ENCODE peak calls at places on chromosomes 1 and 21, in four cellular contexts. One of them, this sample, is unnamed.

GRCh38 chr1:229952135-229952534 is 114.9 kb upstream of the GALNT2 start:
- DNase-seq in HCT116: no peak
- DNase-seq in K562: no peak
- DNase-seq in HepG2: no peak
- DNase-seq in this sample: no peak

GRCh38 chr1:19113362-19114092 is 96.5 kb downstream of the UBR4 start:
- DNase-seq in HCT116: peak; percentile 33
- DNase-seq in K562: peak; percentile 82
- DNase-seq in HepG2: peak; percentile 46
- DNase-seq in this sample: peak; percentile 48

GRCh38 chr1:43272576-43273571 is 3.1 kb downstream of the TMEM125 start:
- DNase-seq in HCT116: no peak
- DNase-seq in K562: no peak
- DNase-seq in HepG2: no peak
- DNase-seq in this sample: no peak

GRCh38 chr1:10733967-10734366 is 62.5 kb downstream of the CASZ1 start:
- DNase-seq in HCT116: no peak
- DNase-seq in K562: no peak
- DNase-seq in HepG2: no peak
- DNase-seq in this sample: no peak

GRCh38 chr1:23796466-23797271 is 3.9 kb downstream of the GALE start:
- DNase-seq in HCT116: no peak
- DNase-seq in K562: no peak
- DNase-seq in HepG2: no peak
- DNase-seq in this sample: no peak

GRCh38 chr1:224304767-224305166 is 25.2 kb downstream of the NVL start:
- DNase-seq in HCT116: no peak
- DNase-seq in K562: no peak
- DNase-seq in HepG2: no peak
- DNase-seq in this sample: no peak

GRCh38 chr21:26445440-26445839 is 127.6 kb downstream of the CYYR1 start:
- DNase-seq in HCT116: no peak
- DNase-seq in K562: no peak
- DNase-seq in HepG2: no peak
- DNase-seq in this sample: no peak

GRCh38 chr1:246815693-246816270 is 91.6 kb downstream of the SCCPDH start:
- DNase-seq in HCT116: no peak
- DNase-seq in K562: no peak
- DNase-seq in HepG2: no peak
- DNase-seq in this sample: no peak

GRCh38 chr1:102891868-102892625 is 216.3 kb downstream of the COL11A1 start:
- DNase-seq in HCT116: no peak
- DNase-seq in K562: no peak
- DNase-seq in HepG2: no peak
- DNase-seq in this sample: no peak

GRCh38 chr1:39178541-39179431 is 25.7 kb upstream of the MACF1 start:
- DNase-seq in HCT116: peak; percentile 52
- DNase-seq in K562: peak; percentile 29
- DNase-seq in HepG2: peak; percentile 71
- DNase-seq in this sample: no peak

GRCh38 chr1:59136541-59137335 is 160.2 kb upstream of the FGGY start:
- DNase-seq in HCT116: no peak
- DNase-seq in K562: no peak
- DNase-seq in HepG2: no peak
- DNase-seq in this sample: no peak

GRCh38 chr1:100722211-100722610 is 2.7 kb downstream of the VCAM1 start:
- DNase-seq in HCT116: no peak
- DNase-seq in K562: no peak
- DNase-seq in HepG2: no peak
- DNase-seq in this sample: no peak

GRCh38 chr1:110085666-110086065 is 15.2 kb upstream of the ALX3 start:
- DNase-seq in HCT116: no peak
- DNase-seq in K562: no peak
- DNase-seq in HepG2: no peak
- DNase-seq in this sample: no peak

GRCh38 chr1:110086959-110087358 is 16.5 kb upstream of the ALX3 start:
- DNase-seq in HCT116: no peak
- DNase-seq in K562: no peak
- DNase-seq in HepG2: no peak
- DNase-seq in this sample: no peak

GRCh38 chr1:110089561-110090275 is 19.2 kb upstream of the ALX3 start:
- DNase-seq in HCT116: no peak
- DNase-seq in K562: peak; percentile 42
- DNase-seq in HepG2: no peak
- DNase-seq in this sample: no peak

GRCh38 chr1:110088739-110089316 is 18.4 kb upstream of the ALX3 start:
- DNase-seq in HCT116: no peak
- DNase-seq in K562: no peak
- DNase-seq in HepG2: no peak
- DNase-seq in this sample: no peak

DNA sequence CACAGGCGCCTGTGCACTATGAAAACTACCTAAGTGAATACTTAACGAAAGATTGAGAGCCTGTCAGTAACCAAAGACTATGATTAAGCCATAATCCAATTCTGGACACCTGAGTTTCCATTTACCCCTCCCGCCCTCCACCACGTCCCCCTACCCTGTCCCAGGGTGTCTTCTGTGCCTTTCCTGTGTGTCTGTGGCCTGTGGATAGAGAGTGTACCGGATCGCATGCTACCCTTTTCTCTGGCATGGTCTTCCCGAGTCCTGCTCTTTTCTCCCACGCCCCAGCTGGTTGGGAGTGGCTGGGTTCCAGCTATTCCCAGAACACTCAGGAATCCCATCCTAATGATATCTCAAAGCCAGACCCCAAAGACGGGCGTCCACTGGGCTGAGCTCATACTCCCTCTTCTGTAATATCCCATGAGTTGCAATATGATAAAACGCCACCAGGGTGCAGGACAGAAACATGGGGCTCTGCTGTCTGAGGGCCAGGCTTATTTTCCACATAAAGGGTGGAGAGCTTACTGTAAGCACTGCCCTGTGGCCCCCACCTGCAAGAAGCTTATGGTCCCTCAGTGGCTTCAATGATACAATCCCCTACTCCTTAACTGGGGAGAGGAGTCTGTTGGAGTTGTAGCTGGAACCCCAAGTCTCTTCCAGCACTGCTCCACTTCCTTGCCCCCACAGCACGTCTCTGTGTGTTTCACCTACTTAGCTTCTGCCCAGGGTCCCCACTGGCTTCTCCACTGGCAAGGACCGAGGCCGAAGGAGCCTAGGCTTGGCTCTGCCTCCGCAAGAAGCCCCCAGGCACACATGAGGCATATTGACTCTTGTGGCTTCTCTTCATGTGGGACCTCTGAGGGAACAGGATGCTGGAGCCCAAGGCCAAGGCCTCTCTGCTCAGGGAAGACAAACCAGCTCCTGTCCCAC is 17.6 kb upstream of the ALX3 start:
- DNase-seq in HCT116: peak; percentile 31
- DNase-seq in K562: peak; percentile 87
- DNase-seq in HepG2: peak; percentile 54
- DNase-seq in this sample: peak; percentile 84
- TF ChIP-seq ELF1 in HCT116: no peak
- TF ChIP-seq ELF1 in K562: no peak
- TF ChIP-seq ELF1 in HepG2: no peak
- TF ChIP-seq ELF1 in this sample: no peak

DNA sequence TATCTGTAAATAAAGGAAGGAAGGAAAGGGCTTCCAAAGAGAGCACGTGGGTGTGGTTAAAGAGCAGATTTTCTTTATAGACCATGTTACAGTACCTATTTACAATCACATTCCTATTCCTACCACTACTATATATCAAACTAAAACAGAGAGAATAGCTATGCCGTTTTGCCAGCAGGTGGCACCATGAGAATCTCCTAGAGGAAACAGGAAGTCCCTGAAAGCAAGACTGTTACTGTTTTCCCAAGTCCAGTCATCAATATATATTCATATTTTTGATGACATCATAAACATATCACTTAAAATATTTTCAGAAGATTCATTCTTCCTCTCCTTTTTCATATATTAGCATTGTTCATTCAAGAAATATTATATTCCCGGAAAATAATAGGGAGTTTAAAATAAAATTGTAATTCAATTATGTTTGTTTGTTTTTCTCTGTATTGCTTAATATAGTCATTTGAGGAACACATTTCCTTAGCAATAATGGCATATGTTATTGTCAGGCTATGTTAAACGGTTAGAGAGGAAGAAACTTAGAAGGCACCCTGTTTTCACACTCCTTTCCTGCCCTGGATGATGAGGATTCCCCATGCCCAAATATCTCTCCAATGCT is 6.6 kb downstream of the CCDC190 start:
- DNase-seq in HCT116: peak; percentile 77
- DNase-seq in K562: peak; percentile 62
- DNase-seq in HepG2: peak; percentile 59
- DNase-seq in this sample: peak; percentile 66
- TF ChIP-seq ELF1 in HCT116: peak; percentile 75
- TF ChIP-seq ELF1 in K562: peak; percentile 79
- TF ChIP-seq ELF1 in HepG2: peak; percentile 70
- TF ChIP-seq ELF1 in this sample: peak; percentile 78

GRCh38 chr1:243597383-243597782 is 252.7 kb downstream of the AKT3 start:
- DNase-seq in HCT116: no peak
- DNase-seq in K562: no peak
- DNase-seq in HepG2: no peak
- DNase-seq in this sample: no peak
- TF ChIP-seq ELF1 in HCT116: no peak
- TF ChIP-seq ELF1 in K562: no peak
- TF ChIP-seq ELF1 in HepG2: no peak
- TF ChIP-seq ELF1 in this sample: no peak

GRCh38 chr1:64925594-64925993 is 40.8 kb downstream of the JAK1 start:
- DNase-seq in HCT116: no peak
- DNase-seq in K562: no peak
- DNase-seq in HepG2: no peak
- DNase-seq in this sample: no peak

GRCh38 chr1:64920936-64921589 is 45.3 kb downstream of the JAK1 start:
- DNase-seq in HCT116: no peak
- DNase-seq in K562: no peak
- DNase-seq in HepG2: no peak
- DNase-seq in this sample: peak; percentile 33

GRCh38 chr1:64921761-64922160 is 44.6 kb downstream of the JAK1 start:
- DNase-seq in HCT116: no peak
- DNase-seq in K562: no peak
- DNase-seq in HepG2: peak; percentile 42
- DNase-seq in this sample: no peak

GRCh38 chr1:64922336-64922735 is 44.0 kb downstream of the JAK1 start:
- DNase-seq in HCT116: no peak
- DNase-seq in K562: no peak
- DNase-seq in HepG2: no peak
- DNase-seq in this sample: no peak

GRCh38 chr1:64923294-64923718 is 43.0 kb downstream of the JAK1 start:
- DNase-seq in HCT116: no peak
- DNase-seq in K562: no peak
- DNase-seq in HepG2: no peak
- DNase-seq in this sample: no peak
- TF ChIP-seq ELF1 in HCT116: no peak
- TF ChIP-seq ELF1 in K562: no peak
- TF ChIP-seq ELF1 in HepG2: no peak
- TF ChIP-seq ELF1 in this sample: no peak

DNA sequence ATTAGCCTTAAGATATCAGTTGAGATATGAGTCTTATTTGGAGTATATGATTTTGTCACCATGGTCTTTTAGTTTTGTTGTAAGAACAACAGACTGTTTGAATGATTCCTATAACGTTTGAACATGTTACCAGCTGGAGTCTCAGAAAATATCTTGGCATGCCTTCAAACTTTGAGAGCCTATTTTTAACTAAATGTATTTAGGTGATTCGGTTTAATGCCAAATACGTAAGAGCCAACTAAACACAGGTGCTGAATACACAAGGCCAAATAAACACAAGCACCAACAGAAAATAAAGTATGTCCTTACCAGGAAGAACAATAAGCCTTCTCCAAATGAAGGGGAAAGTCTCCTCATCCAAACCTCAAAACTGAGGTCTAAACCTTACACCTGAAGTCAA is 48.6 kb downstream of the PRKACB start:
- DNase-seq in HCT116: no peak
- DNase-seq in K562: no peak
- DNase-seq in HepG2: no peak
- DNase-seq in this sample: no peak
- TF ChIP-seq ELF1 in HCT116: no peak
- TF ChIP-seq ELF1 in K562: no peak
- TF ChIP-seq ELF1 in HepG2: no peak
- TF ChIP-seq ELF1 in this sample: no peak

DNA sequence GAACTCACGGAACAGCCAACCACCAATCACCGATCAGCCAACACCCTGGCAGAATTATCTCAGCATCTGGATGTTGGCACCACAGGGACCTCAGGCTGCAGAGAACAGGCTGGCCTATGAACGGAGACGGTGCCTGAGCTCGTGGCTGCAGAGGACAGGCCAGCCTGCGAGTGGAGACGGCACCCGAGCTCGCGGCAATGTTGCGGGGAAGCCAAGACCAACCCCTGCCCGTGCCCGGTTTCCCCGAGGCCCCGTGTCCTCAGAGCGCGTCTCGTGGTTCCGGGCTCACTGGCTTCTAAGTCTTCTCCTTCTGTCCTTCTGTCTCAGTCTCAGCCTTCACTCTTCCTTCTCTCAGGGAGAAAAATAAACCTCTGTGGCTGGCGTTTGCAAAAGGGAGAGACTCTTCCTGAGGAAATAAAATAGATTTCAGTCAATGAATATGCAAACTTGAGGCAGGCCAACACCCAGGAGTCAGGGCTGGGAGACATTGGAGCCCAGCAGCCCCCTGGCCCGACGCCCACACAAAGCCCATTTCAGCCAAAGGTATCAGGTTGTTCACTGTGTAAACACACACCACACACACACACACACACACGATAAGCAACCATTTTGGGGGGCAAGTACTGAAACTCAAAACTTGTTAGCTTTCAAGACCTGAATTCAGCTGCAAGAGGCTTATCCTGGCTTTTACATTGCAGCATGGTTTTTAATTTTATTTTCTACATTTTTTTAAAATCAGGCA is 67.7 kb downstream of the SIK1 start:
- DNase-seq in HCT116: no peak
- DNase-seq in K562: no peak
- DNase-seq in HepG2: no peak
- DNase-seq in this sample: no peak
- TF ChIP-seq ELF1 in HCT116: no peak
- TF ChIP-seq ELF1 in K562: no peak
- TF ChIP-seq ELF1 in HepG2: no peak
- TF ChIP-seq ELF1 in this sample: no peak

DNA sequence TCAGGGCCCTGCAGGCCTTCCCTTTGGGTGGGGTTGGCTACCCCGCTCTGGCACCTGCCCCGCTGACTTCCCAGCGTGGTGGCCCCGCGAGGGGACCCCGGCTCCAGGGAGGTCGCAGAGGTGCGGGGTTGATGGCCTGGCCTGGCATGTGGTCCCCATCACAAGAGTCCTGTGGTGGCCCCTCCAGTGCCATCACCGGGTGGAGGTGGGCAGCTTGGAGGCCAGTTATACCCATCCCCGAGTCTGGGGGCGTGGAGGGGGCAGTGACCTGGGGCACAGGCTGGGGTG is 26.8 kb downstream of the PRMT2 start:
- DNase-seq in HCT116: no peak
- DNase-seq in K562: no peak
- DNase-seq in HepG2: no peak
- DNase-seq in this sample: peak; percentile 27
- TF ChIP-seq ELF1 in HCT116: no peak
- TF ChIP-seq ELF1 in K562: no peak
- TF ChIP-seq ELF1 in HepG2: no peak
- TF ChIP-seq ELF1 in this sample: no peak

This sample was measured in SK-N-SH.